ENCODE peak calls at places on chromosomes 2 and 18, in five cellular contexts. G, U, X, T and Z are unnamed samples.

GRCh38 chr2:178425255-178425827 is 25.6 kb downstream of the PRKRA start:
- DNase-seq in G (no peak), U (no peak), X (no peak), T (no peak), Z (no peak)

GRCh38 chr18:70190529-70190928 is 15.0 kb downstream of the RTTN start:
- DNase-seq in G (no peak), U (no peak), X (no peak), T (no peak), Z (no peak)

GRCh38 chr2:9781252-9781651 is 62.0 kb upstream of the TAF1B start:
- DNase-seq in G (no peak), U (no peak), X (no peak), T (no peak), Z (peak; percentile 81)

GRCh38 chr2:237391140-237391539 is 22.8 kb downstream of the COL6A3 start:
- DNase-seq in G (no peak), U (no peak), X (no peak), T (no peak), Z (no peak)

GRCh38 chr2:239315308-239315707 is 85.5 kb downstream of the HDAC4 start:
- DNase-seq in G (no peak), U (no peak), X (no peak), T (no peak), Z (no peak)

GRCh38 chr2:189285962-189286648 is 106.5 kb upstream of the COL5A2 start:
- DNase-seq in G (no peak), U (peak; percentile 81), X (no peak), T (peak; percentile 93), Z (peak; percentile 75)

GRCh38 chr2:146874260-146874658 is 970.6 kb upstream of the ACVR2A start:
- DNase-seq in G (peak; percentile 38), U (peak; percentile 19), X (no peak), T (peak; percentile 66), Z (no peak)

GRCh38 chr2:109342451-109342850 is 213.4 kb downstream of the SH3RF3 start:
- DNase-seq in G (no peak), U (no peak), X (no peak), T (no peak), Z (no peak)

GRCh38 chr18:44914028-44914427 is 233.3 kb downstream of the SETBP1 start:
- DNase-seq in G (no peak), U (no peak), X (no peak), T (no peak), Z (no peak)

GRCh38 chr2:218284106-218284811 is 8.0 kb downstream of the TMBIM1 start:
- DNase-seq in G (no peak), U (no peak), X (no peak), T (peak; percentile 82), Z (no peak)

GRCh38 chr2:236168110-236169067 is at the start of gene GBX2:
- DNase-seq in G (peak; percentile 77), U (no peak), X (no peak), T (peak; percentile 19), Z (no peak)

GRCh38 chr2:104701471-104701911 is 152.4 kb upstream of the POU3F3 start:
- DNase-seq in G (no peak), U (no peak), X (no peak), T (no peak), Z (no peak)

GRCh38 chr18:22293417-22293816 is 124.0 kb downstream of the GATA6 start:
- DNase-seq in G (no peak), U (no peak), X (no peak), T (peak; percentile 38), Z (no peak)

GRCh38 chr2:218570850-218571249 is 2.2 kb downstream of the CNOT9 start:
- DNase-seq in G (no peak), U (no peak), X (no peak), T (peak; percentile 33), Z (no peak)

GRCh38 chr18:13500227-13500865 is 226.0 kb downstream of the FAM210A start:
- DNase-seq in G (peak; percentile 42), U (peak; percentile 81), X (peak; percentile 42), T (peak; percentile 56), Z (peak; percentile 16)

GRCh38 chr2:182763311-182763912 is 47.4 kb downstream of the DNAJC10 start:
- DNase-seq in G (peak; percentile 33), U (peak; percentile 31), X (no peak), T (peak; percentile 48), Z (no peak)

GRCh38 chr18:50560681-50561629 is 1.1 kb downstream of the MAPK4 start:
- DNase-seq in G (peak; percentile 11), U (no peak), X (peak; percentile 11), T (no peak), Z (no peak)

GRCh38 chr2:20215183-20216040 is 9.5 kb downstream of the SDC1 start:
- DNase-seq in G (no peak), U (no peak), X (no peak), T (no peak), Z (no peak)

GRCh38 chr2:214960677-214961076 is 151.2 kb upstream of the BARD1 start:
- DNase-seq in G (no peak), U (no peak), X (no peak), T (peak; percentile 11), Z (no peak)
- TF ChIP-seq CTCF in G (no peak), U (no peak), X (peak; percentile 19), T (no peak), Z (no peak)

GRCh38 chr2:232838406-232838874 is 31.6 kb upstream of the SNORC start:
- DNase-seq in G (no peak), U (no peak), X (no peak), T (no peak), Z (no peak)

GRCh38 chr2:232846055-232846454 is 24.0 kb upstream of the SNORC start:
- DNase-seq in G (no peak), U (no peak), X (no peak), T (no peak), Z (no peak)

GRCh38 chr2:232839680-232840079 is 30.4 kb upstream of the SNORC start:
- DNase-seq in G (no peak), U (no peak), X (peak; percentile 13), T (no peak), Z (no peak)

GRCh38 chr2:232842689-232843088 is 27.4 kb upstream of the SNORC start:
- DNase-seq in G (no peak), U (no peak), X (no peak), T (no peak), Z (no peak)

DNA sequence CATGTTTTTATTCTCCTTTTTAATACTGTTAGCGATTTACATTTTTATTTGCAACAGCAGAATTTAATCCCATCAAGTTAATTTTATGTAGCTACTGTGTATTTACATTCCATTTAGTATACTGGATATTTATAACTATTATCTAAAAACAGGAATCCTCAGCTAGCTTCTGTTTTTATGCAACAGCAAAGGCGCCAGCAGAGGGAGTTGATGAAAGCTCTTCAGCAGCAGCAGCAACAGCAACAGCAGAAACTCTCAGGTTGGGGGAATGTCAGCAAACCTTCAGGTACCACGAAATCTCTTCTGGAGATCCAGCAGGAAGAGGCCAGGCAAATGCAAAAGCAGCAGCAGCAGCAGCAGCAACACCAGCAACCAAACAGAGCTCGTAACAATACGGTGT is 26.2 kb upstream of the SNORC start:
- DNase-seq in G (peak; percentile 29), U (no peak), X (no peak), T (no peak), Z (no peak)
- TF ChIP-seq CTCF in G (no peak), U (peak; percentile 26), X (peak; percentile 23), T (no peak), Z (no peak)

DNA sequence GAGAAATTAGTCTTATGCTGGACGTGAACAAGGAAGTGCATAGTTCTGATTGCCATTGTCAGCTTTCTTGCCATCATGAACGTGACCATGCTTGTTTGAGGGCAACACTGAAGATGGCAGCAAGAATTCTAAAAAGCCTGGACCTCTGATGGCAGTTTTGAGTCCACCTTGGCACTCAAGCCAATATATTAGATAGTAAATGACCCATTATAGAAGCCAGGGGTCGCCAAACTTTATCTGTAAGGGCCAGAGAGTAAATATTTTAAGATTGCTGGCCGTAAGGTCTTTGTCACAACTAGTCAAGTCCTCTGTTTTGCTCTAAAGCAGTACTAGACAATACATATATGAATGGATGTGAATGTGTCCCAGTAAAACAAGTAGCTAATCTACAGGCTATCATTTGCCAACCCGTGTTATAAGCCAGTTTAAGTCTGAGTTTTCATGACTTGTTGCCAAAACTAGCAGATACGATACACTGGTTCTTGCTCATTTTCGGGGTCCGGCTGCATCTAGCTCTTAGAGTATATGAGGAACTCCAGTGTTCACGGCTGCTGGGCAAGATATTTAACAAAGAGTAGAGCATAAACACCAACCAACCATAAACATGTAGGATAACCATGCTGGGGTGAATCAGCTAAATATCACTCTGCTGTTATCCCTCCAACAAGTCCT is 73.1 kb upstream of the PELI1 start:
- DNase-seq in G (no peak), U (no peak), X (no peak), T (no peak), Z (no peak)
- TF ChIP-seq CTCF in G (no peak), U (no peak), X (no peak), T (no peak), Z (no peak)

GRCh38 chr18:57555134-57555533 is 31.4 kb downstream of the FECH start:
- DNase-seq in G (no peak), U (no peak), X (no peak), T (no peak), Z (no peak)
- TF ChIP-seq CTCF in G (no peak), U (no peak), X (no peak), T (no peak), Z (no peak)

DNA sequence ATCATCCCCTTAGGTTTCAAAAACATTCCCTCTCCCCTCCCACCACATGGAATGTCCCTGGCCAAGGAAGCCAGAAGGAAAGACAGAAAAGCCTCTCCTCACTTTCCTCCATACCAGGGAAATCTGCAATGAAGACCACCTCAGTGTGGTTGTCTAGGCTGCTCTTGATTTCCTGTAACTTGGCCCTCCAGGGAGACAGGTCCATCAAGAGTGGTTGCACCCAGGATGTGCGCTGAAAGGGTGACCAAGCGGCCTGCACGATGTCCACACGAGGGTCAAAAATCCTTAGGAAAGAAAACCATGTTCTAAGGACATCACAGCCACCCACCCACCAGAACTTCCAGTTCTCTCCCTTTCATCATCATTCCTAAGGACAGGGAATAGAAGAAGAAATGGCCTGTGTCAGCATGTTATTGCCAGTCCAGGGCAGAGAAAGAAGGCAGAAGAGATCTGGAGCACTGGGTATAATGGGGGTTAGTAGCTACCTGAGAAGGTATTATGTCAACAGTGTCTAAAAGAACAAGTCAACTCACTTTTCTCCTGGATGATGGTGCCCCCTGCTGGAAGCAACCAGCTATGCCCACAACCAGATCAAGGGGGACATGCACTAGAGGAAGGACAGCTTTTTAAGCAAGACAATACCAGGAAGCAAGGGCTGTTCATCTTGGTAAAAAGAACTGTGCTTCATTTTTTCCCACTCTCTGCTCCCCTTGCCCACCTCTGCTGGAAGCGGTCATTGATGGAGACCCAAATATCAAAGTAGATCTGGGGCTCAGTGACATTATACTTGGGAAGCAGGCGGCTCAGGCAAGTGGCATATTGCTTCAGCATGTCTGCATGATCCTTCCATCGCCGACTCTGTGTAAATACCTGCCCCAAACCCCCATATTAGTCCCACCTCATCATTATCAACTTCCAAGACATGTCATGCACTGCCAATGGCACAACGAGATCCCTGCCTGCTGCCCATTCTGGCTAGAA is 9.3 kb downstream of the GGCX start:
- DNase-seq in G (peak; percentile 85), U (peak; percentile 67), X (peak; percentile 74), T (peak; percentile 79), Z (no peak)
- TF ChIP-seq CTCF in G (peak; percentile 83), U (peak; percentile 92), X (peak; percentile 94), T (peak; percentile 96), Z (peak; percentile 88)

DNA sequence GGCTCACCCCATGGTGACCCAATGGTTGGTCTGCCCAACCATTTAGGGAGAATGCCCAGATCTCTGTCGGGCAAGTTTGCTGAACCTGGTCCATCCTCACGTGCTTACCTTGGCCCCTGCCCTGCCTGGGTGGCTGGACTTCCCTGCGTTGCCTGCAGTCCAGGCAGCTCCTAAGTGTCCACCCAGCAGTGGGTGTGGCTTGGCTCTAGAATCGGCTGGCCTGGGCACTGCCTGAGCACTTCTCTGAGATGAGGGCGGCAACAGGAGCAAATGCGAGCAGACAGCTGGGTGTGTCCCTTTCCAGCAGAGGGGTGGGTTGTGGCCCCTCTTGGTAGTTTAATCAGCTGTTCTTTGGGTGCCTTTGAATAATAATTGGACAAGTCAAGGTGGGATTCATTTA is 11.3 kb downstream of the PCARE start:
- DNase-seq in G (no peak), U (no peak), X (peak; percentile 59), T (no peak), Z (no peak)
- TF ChIP-seq CTCF in G (no peak), U (no peak), X (no peak), T (no peak), Z (no peak)